ENCODE peak calls at places on chromosomes 5 and 9, in seven cellular contexts. G is neuronal stem cell, W is mesendoderm, O is H1, R is H9, I is mesenchymal stem cell, L is trophoblast cell. E is an unnamed sample.

GRCh38 chr5:2569774-2570542 is 181.5 kb downstream of the IRX2 start:
- DNase-seq in G (no peak), W (no peak), L (no peak), I (no peak), R (no peak), O (no peak), E (no peak)

GRCh38 chr9:99012957-99013512 is 69.3 kb downstream of the COL15A1 start:
- DNase-seq in I (no peak), G (no peak), W (peak), R (no peak), L (peak), O (no peak), E (no peak)

GRCh38 chr5:116660929-116661328 is 86.3 kb upstream of the SEMA6A start:
- DNase-seq in G (no peak), L (no peak), O (no peak), R (no peak), W (no peak), I (no peak), E (no peak)

GRCh38 chr9:35729700-35730485 is 2.1 kb downstream of the TLN1 start:
- DNase-seq in W (peak), R (peak), G (peak), I (peak), L (peak), O (no peak), E (peak)

GRCh38 chr9:113892861-113893491 is 16.9 kb downstream of the ZNF618 start:
- DNase-seq in O (no peak), W (no peak), G (no peak), I (peak), L (no peak), R (no peak), E (peak)

GRCh38 chr5:14962604-14963003 is 91.0 kb upstream of the ANKH start:
- DNase-seq in G (no peak), O (no peak), R (no peak), I (no peak), W (no peak), L (no peak), E (no peak)

GRCh38 chr9:84950879-84951811 is 281.6 kb downstream of the NTRK2 start:
- DNase-seq in L (no peak), R (no peak), W (no peak), I (no peak), O (no peak), G (no peak), E (no peak)

GRCh38 chr9:133102190-133103021 is 18.6 kb downstream of the RALGDS start:
- DNase-seq in O (no peak), R (no peak), W (no peak), G (no peak), L (no peak), I (no peak), E (no peak)

GRCh38 chr9:12716823-12717222 is 23.6 kb downstream of the TYRP1 start:
- DNase-seq in R (no peak), G (no peak), I (no peak), O (no peak), L (no peak), W (no peak), E (no peak)

GRCh38 chr5:73229271-73229670 is 56.3 kb downstream of the TMEM174 start:
- DNase-seq in R (no peak), I (no peak), W (no peak), L (peak), G (no peak), O (no peak), E (peak)

GRCh38 chr5:18740301-18740700 is 1106.0 kb downstream of the TAF11L14 start:
- DNase-seq in I (no peak), L (no peak), W (no peak), R (no peak), G (no peak), O (no peak), E (no peak)

GRCh38 chr9:74498616-74499095 is 1.5 kb downstream of the RORB start:
- DNase-seq in O (no peak), G (peak), R (peak), W (peak), L (no peak), I (no peak), E (no peak)

GRCh38 chr5:56093970-56094369 is 99.2 kb upstream of the IL6ST start:
- DNase-seq in R (no peak), G (no peak), I (no peak), W (no peak), L (no peak), O (no peak), E (no peak)

GRCh38 chr9:136021891-136022681 is 60.9 kb upstream of the UBAC1 start:
- DNase-seq in O (no peak), I (no peak), W (no peak), L (no peak), G (no peak), R (peak), E (no peak)

GRCh38 chr5:156155638-156156037 is 171.3 kb upstream of the SGCD start:
- DNase-seq in I (no peak), R (no peak), L (no peak), O (no peak), G (no peak), W (no peak), E (no peak)

GRCh38 chr9:130182090-130182909 is 10.1 kb downstream of the NCS1 start:
- DNase-seq in R (no peak), G (no peak), O (no peak), L (no peak), I (no peak), W (peak), E (no peak)

GRCh38 chr9:33192493-33193245 is 25.5 kb upstream of the B4GALT1 start:
- DNase-seq in G (no peak), L (no peak), R (no peak), W (no peak), O (no peak), I (peak), E (no peak)

GRCh38 chr9:97714435-97714834 is 17.3 kb upstream of the XPA start:
- DNase-seq in R (no peak), I (peak), W (no peak), L (no peak), G (no peak), O (no peak), E (peak)

GRCh38 chr5:62640437-62640836 is 61.8 kb downstream of the LRRC70 start:
- DNase-seq in L (no peak), R (no peak), O (no peak), G (no peak), I (no peak), W (no peak), E (no peak)

GRCh38 chr5:111238826-111239225 is 14.6 kb downstream of the CAMK4 start:
- DNase-seq in W (no peak), I (no peak), R (no peak), O (no peak), G (no peak), L (no peak), E (no peak)

GRCh38 chr5:50441479-50441815 is 359 bp upstream of the EMB start:
- DNase-seq in I (no peak), O (no peak), L (no peak), W (no peak), G (no peak), R (no peak), E (no peak)

GRCh38 chr9:14538529-14538928 is 154.7 kb downstream of the ZDHHC21 start:
- DNase-seq in L (peak), O (no peak), W (peak), I (no peak), R (no peak), G (no peak), E (no peak)

GRCh38 chr9:134624827-134625181 is 16.8 kb upstream of the COL5A1 start:
- DNase-seq in G (no peak), I (peak), R (peak), L (peak), W (peak), O (no peak), E (peak)
- H3K18ac ChIP-seq in G (peak), I (peak), R (no peak), L (peak), W (no peak), O (peak), E (peak)

DNA sequence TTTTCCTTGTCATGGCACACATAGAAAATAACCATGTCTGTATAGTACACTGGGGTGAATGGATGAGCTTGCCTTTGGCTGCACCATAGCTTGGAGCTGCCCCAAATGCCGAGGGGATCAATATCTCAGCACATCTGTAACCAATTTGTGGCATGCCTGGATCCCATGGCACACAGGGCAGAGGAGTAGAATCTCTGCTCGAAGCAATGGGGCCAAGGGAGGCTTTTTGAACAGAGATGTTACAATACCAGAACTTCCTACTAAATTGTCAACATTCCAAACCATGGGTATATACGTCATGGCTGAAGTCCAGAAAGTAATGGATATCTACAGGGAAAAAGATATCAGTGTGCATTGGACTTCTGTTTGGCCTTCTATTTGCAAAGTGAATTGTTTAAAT is 39.1 kb downstream of the ESM1 start:
- DNase-seq in W (no peak), R (no peak), O (no peak), L (no peak), G (no peak), I (no peak), E (no peak)
- H3K18ac ChIP-seq in W (no peak), R (no peak), O (no peak), L (no peak), G (no peak), I (no peak), E (no peak)

DNA sequence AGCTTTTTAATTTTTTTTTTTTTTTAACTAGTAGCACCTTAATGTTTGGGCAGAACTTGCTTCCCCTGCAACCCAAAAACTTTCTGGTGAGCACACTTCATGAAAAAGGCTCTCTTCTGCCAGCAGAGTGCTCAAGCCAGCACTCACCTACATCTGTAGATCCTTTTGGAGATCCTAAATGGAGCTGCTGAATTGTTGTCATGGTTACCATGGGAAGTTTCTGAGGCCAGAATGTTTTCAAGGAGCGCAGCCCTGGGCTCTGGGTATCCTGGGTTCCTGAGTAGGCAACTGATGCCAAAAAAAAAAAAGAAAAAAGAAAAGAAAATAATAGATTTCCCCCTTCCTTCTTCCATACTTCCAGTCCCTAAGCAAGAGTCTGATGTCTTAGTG is 3.1 kb upstream of the CPEB4 start:
- DNase-seq in L (no peak), G (no peak), I (no peak), R (no peak), W (no peak), O (no peak), E (no peak)
- H3K18ac ChIP-seq in L (no peak), G (no peak), I (no peak), R (no peak), W (no peak), O (no peak), E (no peak)

DNA sequence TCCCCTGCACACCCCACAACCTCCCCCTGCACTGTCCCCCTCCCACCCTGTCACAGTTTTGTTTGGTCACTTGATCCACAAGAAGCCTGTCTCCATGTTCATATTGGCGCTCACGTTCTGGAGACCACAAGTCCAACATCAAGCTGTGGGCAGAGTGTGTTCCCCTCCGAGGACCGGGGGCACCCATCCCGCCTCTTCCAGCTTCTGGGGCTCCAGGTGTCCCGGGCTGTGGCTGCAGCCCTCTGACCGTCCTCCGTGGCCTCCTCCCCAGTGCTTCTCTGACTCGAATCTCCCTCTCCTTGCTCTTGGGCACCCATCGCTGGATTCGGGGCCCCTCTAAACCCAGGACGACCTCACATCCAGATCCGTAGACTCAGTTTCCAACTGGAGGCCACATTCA is 49.2 kb downstream of the PLEKHG4B start:
- DNase-seq in L (no peak), G (no peak), R (no peak), W (no peak), I (no peak), O (no peak), E (no peak)
- H3K18ac ChIP-seq in L (no peak), G (no peak), R (no peak), W (no peak), I (no peak), O (no peak), E (no peak)

GRCh38 chr9:109289931-109290330 is 30.9 kb downstream of the EPB41L4B start:
- DNase-seq in R (no peak), W (no peak), G (no peak), L (peak), I (no peak), O (no peak), E (no peak)

GRCh38 chr9:109286571-109286977 is 34.3 kb downstream of the EPB41L4B start:
- DNase-seq in W (no peak), L (peak), R (no peak), O (no peak), I (no peak), G (no peak), E (peak)

GRCh38 chr9:109286981-109287380 is 33.9 kb downstream of the EPB41L4B start:
- DNase-seq in W (no peak), O (no peak), R (no peak), I (no peak), L (no peak), G (no peak), E (peak)

GRCh38 chr9:109289186-109289585 is 31.7 kb downstream of the EPB41L4B start:
- DNase-seq in G (no peak), L (no peak), R (no peak), I (no peak), W (no peak), O (no peak), E (no peak)

DNA sequence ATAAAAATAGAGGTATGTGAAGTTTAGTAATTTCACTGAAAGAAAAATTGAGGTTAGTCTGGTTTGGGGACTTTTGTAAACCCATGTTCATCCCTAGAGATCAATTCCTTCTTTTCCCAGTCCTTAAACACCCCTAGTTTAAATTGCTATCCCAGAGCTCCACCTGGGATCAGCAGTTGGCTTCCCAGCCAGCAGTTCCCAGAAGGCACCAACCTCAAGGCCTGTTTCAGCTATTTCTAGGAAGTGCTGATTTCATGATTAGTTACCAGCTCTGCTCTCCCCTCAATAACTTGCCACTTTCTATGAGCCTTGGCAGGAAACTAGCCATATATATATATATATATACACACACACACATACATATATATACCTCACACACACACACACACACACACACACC is 30.5 kb downstream of the EPB41L4B start:
- DNase-seq in W (no peak), I (no peak), R (no peak), G (no peak), L (no peak), O (no peak), E (no peak)
- H3K18ac ChIP-seq in W (no peak), I (no peak), R (no peak), G (no peak), L (no peak), O (no peak), E (no peak)

GRCh38 chr5:97735209-97735608 is 552.2 kb upstream of the RIOK2 start:
- DNase-seq in O (no peak), L (peak), G (no peak), R (no peak), I (no peak), W (no peak), E (peak)
- H3K18ac ChIP-seq in O (no peak), L (no peak), G (no peak), R (no peak), I (no peak), W (no peak), E (no peak)

GRCh38 chr5:108371263-108371662 is 10.6 kb downstream of the FBXL17 start:
- DNase-seq in L (no peak), G (no peak), R (no peak), I (no peak), O (no peak), W (no peak), E (no peak)
- H3K18ac ChIP-seq in L (no peak), G (no peak), R (no peak), I (no peak), O (no peak), W (no peak), E (no peak)

GRCh38 chr5:39255406-39255805 is 36.0 kb upstream of the FYB1 start:
- DNase-seq in G (no peak), W (no peak), O (no peak), I (no peak), R (no peak), L (no peak), E (no peak)
- H3K18ac ChIP-seq in G (no peak), W (no peak), O (no peak), I (no peak), R (no peak), L (no peak), E (no peak)

GRCh38 chr5:83608122-83608521 is 112.5 kb downstream of the HAPLN1 start:
- DNase-seq in G (peak), R (peak), L (peak), O (peak), I (peak), W (peak), E (peak)
- H3K18ac ChIP-seq in G (no peak), R (no peak), L (no peak), O (no peak), I (no peak), W (no peak), E (no peak)

GRCh38 chr5:141763526-141763925 is 81.5 kb upstream of the ARAP3 start:
- DNase-seq in R (no peak), L (no peak), W (no peak), O (no peak), G (no peak), I (no peak), E (no peak)
- H3K18ac ChIP-seq in R (no peak), L (no peak), W (no peak), O (no peak), G (no peak), I (no peak), E (no peak)

E was measured in IMR-90.